ENCODE peak calls at places on chromosomes 11 and 22, in nine cellular contexts. One of them, this sample, is unnamed.

GRCh38 chr22:27999876-28000275 is 80.8 kb upstream of the PITPNB start:
- DNase-seq in upper lobe of left lung: peak
- DNase-seq in stomach: no peak
- DNase-seq in SK-N-SH: no peak
- DNase-seq in GM23338: no peak
- DNase-seq in transverse colon: no peak
- DNase-seq in spleen: peak
- DNase-seq in HepG2: no peak
- DNase-seq in HCT116: no peak
- DNase-seq in this sample: no peak

GRCh38 chr11:64093233-64094039 is 57.7 kb downstream of the FLRT1 start:
- DNase-seq in transverse colon: no peak
- DNase-seq in upper lobe of left lung: no peak
- DNase-seq in HepG2: peak
- DNase-seq in stomach: no peak
- DNase-seq in SK-N-SH: no peak
- DNase-seq in HCT116: no peak
- DNase-seq in spleen: no peak
- DNase-seq in GM23338: no peak
- DNase-seq in this sample: no peak

GRCh38 chr22:49685686-49686085 is 142.0 kb downstream of the BRD1 start:
- DNase-seq in HepG2: no peak
- DNase-seq in spleen: peak
- DNase-seq in upper lobe of left lung: peak
- DNase-seq in stomach: no peak
- DNase-seq in transverse colon: no peak
- DNase-seq in GM23338: no peak
- DNase-seq in SK-N-SH: no peak
- DNase-seq in HCT116: no peak
- DNase-seq in this sample: no peak

GRCh38 chr11:64720640-64721358 is 2.2 kb downstream of the NRXN2 start:
- DNase-seq in transverse colon: no peak
- DNase-seq in upper lobe of left lung: peak
- DNase-seq in HCT116: no peak
- DNase-seq in HepG2: no peak
- DNase-seq in stomach: no peak
- DNase-seq in spleen: peak
- DNase-seq in GM23338: no peak
- DNase-seq in SK-N-SH: no peak
- DNase-seq in this sample: no peak

GRCh38 chr11:8759634-8760033 is 77.0 kb downstream of the RPL27A start:
- DNase-seq in SK-N-SH: no peak
- DNase-seq in HepG2: no peak
- DNase-seq in spleen: no peak
- DNase-seq in stomach: peak
- DNase-seq in transverse colon: no peak
- DNase-seq in GM23338: no peak
- DNase-seq in upper lobe of left lung: no peak
- DNase-seq in HCT116: no peak
- DNase-seq in this sample: peak

GRCh38 chr22:31275018-31275417 is 17.3 kb downstream of the PIK3IP1 start:
- DNase-seq in GM23338: no peak
- DNase-seq in HepG2: no peak
- DNase-seq in transverse colon: no peak
- DNase-seq in SK-N-SH: no peak
- DNase-seq in upper lobe of left lung: no peak
- DNase-seq in HCT116: no peak
- DNase-seq in spleen: no peak
- DNase-seq in stomach: no peak
- DNase-seq in this sample: no peak

GRCh38 chr22:36467946-36468345 is 13.5 kb downstream of the TXN2 start:
- DNase-seq in HepG2: no peak
- DNase-seq in transverse colon: no peak
- DNase-seq in HCT116: peak
- DNase-seq in upper lobe of left lung: no peak
- DNase-seq in stomach: no peak
- DNase-seq in GM23338: no peak
- DNase-seq in spleen: no peak
- DNase-seq in SK-N-SH: no peak
- DNase-seq in this sample: no peak

GRCh38 chr11:16133867-16134266 is 222.5 kb downstream of the SOX6 start:
- DNase-seq in GM23338: no peak
- DNase-seq in spleen: no peak
- DNase-seq in stomach: no peak
- DNase-seq in HepG2: no peak
- DNase-seq in HCT116: no peak
- DNase-seq in SK-N-SH: no peak
- DNase-seq in upper lobe of left lung: no peak
- DNase-seq in transverse colon: no peak
- DNase-seq in this sample: no peak

GRCh38 chr22:27430799-27431480 is 370.6 kb downstream of the MN1 start:
- DNase-seq in HCT116: no peak
- DNase-seq in upper lobe of left lung: no peak
- DNase-seq in spleen: no peak
- DNase-seq in GM23338: no peak
- DNase-seq in stomach: no peak
- DNase-seq in HepG2: no peak
- DNase-seq in SK-N-SH: no peak
- DNase-seq in transverse colon: no peak
- DNase-seq in this sample: no peak

GRCh38 chr11:129324533-129325175 is 51.0 kb upstream of the BARX2 start:
- DNase-seq in HCT116: no peak
- DNase-seq in spleen: no peak
- DNase-seq in upper lobe of left lung: no peak
- DNase-seq in GM23338: no peak
- DNase-seq in HepG2: peak
- DNase-seq in transverse colon: peak
- DNase-seq in SK-N-SH: no peak
- DNase-seq in stomach: peak
- DNase-seq in this sample: no peak

GRCh38 chr11:68271023-68271780 is 571 bp downstream of the C11orf24 start:
- DNase-seq in HCT116: peak
- DNase-seq in transverse colon: peak
- DNase-seq in GM23338: peak
- DNase-seq in HepG2: peak
- DNase-seq in SK-N-SH: peak
- DNase-seq in stomach: peak
- DNase-seq in spleen: peak
- DNase-seq in upper lobe of left lung: no peak
- DNase-seq in this sample: no peak

GRCh38 chr11:60863550-60864521 is 3.5 kb upstream of the ZP1 start:
- DNase-seq in upper lobe of left lung: no peak
- DNase-seq in HCT116: no peak
- DNase-seq in SK-N-SH: no peak
- DNase-seq in stomach: no peak
- DNase-seq in transverse colon: no peak
- DNase-seq in spleen: peak
- DNase-seq in GM23338: no peak
- DNase-seq in HepG2: no peak
- DNase-seq in this sample: no peak

GRCh38 chr11:43632171-43632570 is 48.4 kb upstream of the HSD17B12 start:
- DNase-seq in transverse colon: no peak
- DNase-seq in SK-N-SH: no peak
- DNase-seq in spleen: no peak
- DNase-seq in HepG2: no peak
- DNase-seq in GM23338: no peak
- DNase-seq in upper lobe of left lung: no peak
- DNase-seq in HCT116: no peak
- DNase-seq in stomach: no peak
- DNase-seq in this sample: no peak

GRCh38 chr11:12585861-12586260 is 88.4 kb upstream of the TEAD1 start:
- DNase-seq in SK-N-SH: no peak
- DNase-seq in upper lobe of left lung: no peak
- DNase-seq in transverse colon: no peak
- DNase-seq in stomach: no peak
- DNase-seq in GM23338: no peak
- DNase-seq in HCT116: no peak
- DNase-seq in spleen: no peak
- DNase-seq in HepG2: no peak
- DNase-seq in this sample: no peak

GRCh38 chr11:66643745-66644437 is 5.4 kb downstream of the RBM4 start:
- DNase-seq in transverse colon: no peak
- DNase-seq in GM23338: no peak
- DNase-seq in upper lobe of left lung: peak
- DNase-seq in spleen: no peak
- DNase-seq in stomach: no peak
- DNase-seq in HCT116: no peak
- DNase-seq in SK-N-SH: no peak
- DNase-seq in HepG2: no peak
- DNase-seq in this sample: no peak

GRCh38 chr22:35596821-35597220 is 20.3 kb downstream of the MB start:
- DNase-seq in stomach: no peak
- DNase-seq in HepG2: no peak
- DNase-seq in HCT116: no peak
- DNase-seq in spleen: no peak
- DNase-seq in SK-N-SH: no peak
- DNase-seq in upper lobe of left lung: no peak
- DNase-seq in GM23338: no peak
- DNase-seq in transverse colon: no peak
- DNase-seq in this sample: no peak

GRCh38 chr11:43947003-43947500 is 4.6 kb downstream of the C11orf96 start:
- DNase-seq in transverse colon: no peak
- DNase-seq in spleen: peak
- DNase-seq in HCT116: peak
- DNase-seq in SK-N-SH: no peak
- DNase-seq in upper lobe of left lung: peak
- DNase-seq in stomach: no peak
- DNase-seq in HepG2: peak
- DNase-seq in GM23338: peak
- DNase-seq in this sample: no peak

DNA sequence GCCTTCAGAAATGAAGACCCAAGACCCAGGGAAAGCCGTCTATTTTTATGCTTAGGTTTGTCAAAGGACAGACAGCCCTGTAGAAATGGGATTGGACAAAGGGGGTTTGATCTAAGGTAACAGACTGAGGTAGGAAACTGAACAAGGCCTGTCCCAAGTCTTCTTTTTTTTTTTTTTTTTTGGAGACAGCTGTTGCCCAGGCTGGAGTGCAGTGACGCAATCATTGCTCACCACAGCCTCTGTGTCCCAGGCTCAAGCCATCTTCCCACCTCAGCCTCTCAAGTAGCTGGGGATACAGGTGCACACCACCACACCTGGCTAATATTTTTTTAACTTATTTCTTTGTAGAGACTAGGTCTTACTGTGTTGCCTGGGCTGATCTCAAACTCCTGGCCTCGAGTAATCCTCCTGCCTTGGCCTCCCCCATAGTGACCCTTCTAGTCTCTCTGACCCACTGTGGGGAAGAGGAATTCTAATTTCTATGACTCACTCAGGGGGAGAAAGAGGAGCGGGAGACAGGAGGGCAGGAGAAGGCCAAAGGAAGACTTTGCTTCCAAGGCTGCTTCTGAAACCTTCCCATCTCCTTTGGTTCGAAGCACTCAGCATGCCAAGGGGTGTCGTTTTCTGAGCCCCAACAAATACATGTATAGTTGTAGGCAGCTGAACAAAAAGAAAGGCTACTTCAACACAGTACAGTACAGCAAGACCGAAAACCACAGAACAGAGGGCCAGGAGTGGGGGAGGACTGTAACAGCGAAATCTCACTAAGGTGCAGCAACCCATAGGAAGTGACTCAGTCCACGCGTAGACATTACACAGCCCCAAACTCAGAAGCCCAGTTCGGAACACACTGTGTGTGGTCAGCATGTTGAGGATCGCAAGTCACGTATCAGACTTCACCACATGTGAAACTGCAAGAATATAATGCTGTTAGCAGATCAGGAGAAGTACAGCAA is 872 bp downstream of the TMA7B start:
- DNase-seq in stomach: peak
- DNase-seq in SK-N-SH: no peak
- DNase-seq in HCT116: no peak
- DNase-seq in spleen: peak
- DNase-seq in upper lobe of left lung: no peak
- DNase-seq in HepG2: no peak
- DNase-seq in transverse colon: peak
- DNase-seq in GM23338: no peak
- DNase-seq in this sample: no peak
- TF ChIP-seq POLR2AphosphoS5 in stomach: no peak
- TF ChIP-seq POLR2AphosphoS5 in SK-N-SH: no peak
- TF ChIP-seq POLR2AphosphoS5 in HCT116: no peak
- TF ChIP-seq POLR2AphosphoS5 in spleen: peak
- TF ChIP-seq POLR2AphosphoS5 in upper lobe of left lung: peak
- TF ChIP-seq POLR2AphosphoS5 in HepG2: no peak
- TF ChIP-seq POLR2AphosphoS5 in transverse colon: no peak
- TF ChIP-seq POLR2AphosphoS5 in GM23338: no peak
- TF ChIP-seq POLR2AphosphoS5 in this sample: no peak

GRCh38 chr11:34599406-34599901 is 21.4 kb upstream of the EHF start:
- DNase-seq in HepG2: peak
- DNase-seq in SK-N-SH: no peak
- DNase-seq in upper lobe of left lung: no peak
- DNase-seq in spleen: no peak
- DNase-seq in stomach: no peak
- DNase-seq in transverse colon: no peak
- DNase-seq in GM23338: no peak
- DNase-seq in HCT116: peak
- DNase-seq in this sample: no peak
- H3K4me3 ChIP-seq in HepG2: peak
- H3K4me3 ChIP-seq in SK-N-SH: no peak
- H3K4me3 ChIP-seq in upper lobe of left lung: no peak
- H3K4me3 ChIP-seq in spleen: no peak
- H3K4me3 ChIP-seq in stomach: no peak
- H3K4me3 ChIP-seq in transverse colon: no peak
- H3K4me3 ChIP-seq in GM23338: no peak
- H3K4me3 ChIP-seq in HCT116: no peak
- H3K4me3 ChIP-seq in this sample: no peak

DNA sequence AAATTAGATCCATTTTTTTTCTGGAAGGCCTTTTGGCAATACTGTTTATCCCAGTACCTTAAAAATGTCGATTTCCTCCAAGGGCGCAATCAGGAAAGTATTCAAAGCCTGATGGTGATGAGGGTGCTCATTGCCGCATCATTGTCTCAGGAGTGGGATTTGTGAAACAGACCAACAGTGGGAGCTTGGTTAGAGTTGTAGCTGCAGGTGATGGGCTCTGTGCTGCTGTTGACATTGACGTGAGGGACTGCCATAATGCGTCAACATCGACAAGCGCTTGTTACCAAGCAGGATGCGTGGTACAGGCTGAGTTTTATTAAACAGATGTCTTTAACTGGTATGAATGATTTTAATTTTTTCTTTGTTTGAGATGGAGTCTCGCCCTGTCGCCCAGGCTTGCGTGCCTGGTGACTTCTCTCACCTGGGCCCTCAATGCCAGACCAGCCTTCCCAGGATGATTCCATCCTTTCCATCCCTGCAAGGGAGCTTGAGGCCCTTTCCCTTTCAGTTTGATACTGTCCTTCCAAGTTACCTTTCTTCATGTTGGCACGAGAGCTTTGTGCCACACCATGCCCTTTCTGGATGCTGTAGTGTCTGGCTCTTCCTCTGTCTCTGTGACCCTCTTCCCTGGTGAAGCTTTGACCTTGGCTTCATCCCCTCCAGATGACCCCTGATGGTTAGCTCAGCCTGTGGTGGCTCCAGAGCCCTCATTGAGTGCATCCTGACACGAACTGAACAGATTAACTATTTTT is 10.6 kb downstream of the MED15 start:
- DNase-seq in HepG2: no peak
- DNase-seq in spleen: no peak
- DNase-seq in SK-N-SH: no peak
- DNase-seq in HCT116: no peak
- DNase-seq in stomach: no peak
- DNase-seq in GM23338: no peak
- DNase-seq in upper lobe of left lung: no peak
- DNase-seq in transverse colon: no peak
- DNase-seq in this sample: no peak
- TF ChIP-seq POLR2AphosphoS5 in HepG2: no peak
- TF ChIP-seq POLR2AphosphoS5 in spleen: no peak
- TF ChIP-seq POLR2AphosphoS5 in SK-N-SH: no peak
- TF ChIP-seq POLR2AphosphoS5 in HCT116: no peak
- TF ChIP-seq POLR2AphosphoS5 in stomach: no peak
- TF ChIP-seq POLR2AphosphoS5 in GM23338: no peak
- TF ChIP-seq POLR2AphosphoS5 in upper lobe of left lung: no peak
- TF ChIP-seq POLR2AphosphoS5 in transverse colon: no peak
- TF ChIP-seq POLR2AphosphoS5 in this sample: no peak

GRCh38 chr22:45534339-45535192 is 31.9 kb downstream of the FBLN1 start:
- DNase-seq in upper lobe of left lung: no peak
- DNase-seq in transverse colon: no peak
- DNase-seq in GM23338: no peak
- DNase-seq in HepG2: no peak
- DNase-seq in spleen: no peak
- DNase-seq in stomach: no peak
- DNase-seq in HCT116: no peak
- DNase-seq in SK-N-SH: no peak
- DNase-seq in this sample: peak
- H3K4me3 ChIP-seq in upper lobe of left lung: no peak
- H3K4me3 ChIP-seq in transverse colon: no peak
- H3K4me3 ChIP-seq in GM23338: no peak
- H3K4me3 ChIP-seq in HepG2: no peak
- H3K4me3 ChIP-seq in spleen: no peak
- H3K4me3 ChIP-seq in stomach: no peak
- H3K4me3 ChIP-seq in HCT116: no peak
- H3K4me3 ChIP-seq in SK-N-SH: no peak
- H3K4me3 ChIP-seq in this sample: no peak

This sample was measured in prostate gland.